ENCODE peak calls at places on chromosomes 11 and 22, in four cellular contexts. P is H54, W is stomach, L is adrenal gland. A is an unnamed sample.

GRCh38 chr11:48148749-48149148 is 67.9 kb upstream of the OR4B1 start:
- DNase-seq in L (no peak), W (no peak), P (no peak), A (no peak)

GRCh38 chr22:41001722-41002122 is 50.5 kb downstream of the RBX1 start:
- DNase-seq in P (peak), W (no peak), L (no peak), A (no peak)

GRCh38 chr22:36134167-36134566 is 26.4 kb downstream of the APOL3 start:
- DNase-seq in P (no peak), L (no peak), W (no peak), A (no peak)

GRCh38 chr11:76598426-76598839 is 72.1 kb downstream of the LRRC32 start:
- DNase-seq in P (no peak), W (no peak), L (no peak), A (peak)

GRCh38 chr11:41309716-41310115 is 149.7 kb downstream of the LRRC4C start:
- DNase-seq in L (no peak), W (no peak), P (no peak), A (no peak)

GRCh38 chr11:129836979-129837378 is 21.3 kb downstream of the TMEM45B start:
- DNase-seq in L (no peak), W (no peak), P (no peak), A (no peak)

GRCh38 chr11:97414801-97415200 is 1025.0 kb downstream of the JRKL start:
- DNase-seq in W (no peak), L (no peak), P (no peak), A (no peak)

GRCh38 chr11:71284525-71285092 is 32.2 kb upstream of the SHANK2 start:
- DNase-seq in L (no peak), P (no peak), W (peak), A (no peak)

GRCh38 chr11:86499723-86500129 is 125.0 kb downstream of the CCDC81 start:
- DNase-seq in W (peak), P (no peak), L (no peak), A (no peak)

GRCh38 chr11:86500500-86501170 is 125.9 kb downstream of the CCDC81 start:
- DNase-seq in P (no peak), L (no peak), W (no peak), A (no peak)

GRCh38 chr11:86497836-86498235 is 123.1 kb downstream of the CCDC81 start:
- DNase-seq in W (no peak), L (no peak), P (no peak), A (no peak)

GRCh38 chr11:86502137-86502536 is 127.5 kb downstream of the CCDC81 start:
- DNase-seq in P (no peak), L (no peak), W (no peak), A (no peak)

GRCh38 chr11:86503131-86503530 is 128.4 kb downstream of the CCDC81 start:
- DNase-seq in L (no peak), W (no peak), P (no peak), A (no peak)
- TF ChIP-seq POLR2A in L (no peak), W (no peak), P (no peak), A (no peak)

DNA sequence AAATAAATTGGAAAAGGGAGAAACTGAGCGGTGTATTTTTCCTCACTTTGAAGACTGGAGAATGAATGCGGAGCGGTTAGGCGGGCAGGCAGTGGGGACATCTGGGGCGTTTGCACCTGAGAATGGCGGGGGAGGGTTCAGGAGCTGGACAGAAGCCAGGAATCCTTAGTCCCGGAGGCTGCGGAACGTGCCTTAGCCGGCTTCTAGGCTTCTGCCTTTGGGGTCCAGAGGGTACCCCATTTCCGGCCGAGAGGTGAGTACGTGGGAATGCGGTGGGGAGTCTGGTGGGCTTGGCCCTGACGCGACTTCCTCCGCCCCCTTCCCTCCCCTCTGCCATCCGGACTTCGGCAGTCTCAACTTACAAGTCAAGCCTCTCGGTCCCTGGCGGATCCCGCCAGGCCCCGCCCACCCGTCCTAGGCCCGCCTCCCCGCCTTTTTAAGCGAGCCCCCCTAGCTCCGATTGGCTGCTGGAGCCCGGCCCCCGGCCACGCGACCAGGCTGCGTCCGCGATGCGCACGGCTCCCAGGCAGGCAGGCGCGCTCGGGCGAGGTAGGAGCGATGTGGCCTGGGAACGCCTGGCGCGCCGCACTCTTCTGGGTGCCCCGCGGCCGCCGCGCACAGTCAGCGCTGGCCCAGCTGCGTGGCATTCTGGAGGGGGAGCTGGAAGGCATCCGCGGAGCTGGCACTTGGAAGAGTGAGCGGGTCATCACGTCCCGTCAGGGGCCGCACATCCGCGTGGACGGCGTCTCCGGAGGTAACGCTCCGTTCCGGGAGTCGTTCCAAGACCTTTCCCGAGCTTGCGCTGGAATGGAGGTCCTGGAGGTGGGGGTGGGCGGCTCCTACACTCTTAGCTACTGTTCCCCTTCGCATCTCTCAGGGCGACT is at the start of gene GCAT:
- DNase-seq in W (peak), L (peak), P (peak), A (peak)
- TF ChIP-seq POLR2A in W (no peak), L (peak), P (peak), A (peak)

DNA sequence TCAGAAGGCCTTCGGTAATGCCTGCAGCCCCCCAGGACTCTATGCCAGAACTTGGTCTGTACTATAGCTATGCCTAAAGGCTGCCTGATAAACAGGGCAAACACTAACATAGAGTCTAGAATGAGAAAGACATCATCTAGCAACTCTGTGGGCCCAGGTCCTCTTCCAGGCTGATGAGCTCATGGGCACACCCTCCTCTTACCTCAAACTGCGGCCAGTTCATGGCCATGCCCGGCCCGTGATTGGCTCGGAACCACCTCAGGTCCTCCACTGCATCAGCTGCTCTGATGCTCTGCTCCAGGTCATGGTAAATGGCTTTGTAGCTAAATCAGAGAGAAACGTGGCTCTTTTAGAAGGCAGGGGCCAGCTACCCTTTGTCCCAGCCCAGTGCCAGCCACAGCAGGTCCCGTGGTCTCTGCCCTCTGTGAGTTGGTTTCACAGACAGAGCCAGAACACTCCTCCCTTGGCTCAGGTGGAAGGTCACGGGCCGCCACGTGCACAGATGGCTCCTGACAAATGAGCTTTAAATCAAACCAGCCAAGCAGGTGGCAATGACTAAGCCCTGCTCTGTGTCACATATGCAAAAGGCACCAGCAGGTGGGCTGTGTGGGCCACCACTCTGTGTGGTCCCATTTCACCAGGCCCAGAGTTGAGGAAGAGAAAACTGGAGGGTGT is 25.0 kb upstream of the ARFGAP3 start:
- DNase-seq in P (no peak), L (peak), W (peak), A (no peak)
- TF ChIP-seq POLR2A in P (no peak), L (peak), W (no peak), A (no peak)

DNA sequence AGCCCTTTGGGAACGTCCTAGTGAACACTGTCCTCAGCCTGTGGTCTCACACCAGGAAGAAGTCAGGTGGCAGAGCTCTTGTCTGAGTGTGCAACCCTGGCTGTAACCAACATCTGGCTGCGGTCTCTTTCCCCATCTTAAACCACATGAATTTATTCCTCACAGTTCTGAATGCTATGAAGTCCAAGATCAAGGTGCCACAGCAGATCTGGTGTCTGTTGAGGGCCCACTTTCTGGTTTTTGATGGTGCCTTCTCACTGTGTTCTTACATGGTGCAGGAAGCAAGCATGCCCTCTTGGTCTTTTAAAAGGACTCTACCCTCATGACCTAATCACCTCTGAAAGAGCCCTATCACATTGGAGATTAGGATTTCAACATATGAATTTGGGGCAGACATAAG is 2.7 kb downstream of the UPB1 start:
- DNase-seq in P (no peak), L (no peak), W (no peak), A (no peak)
- TF ChIP-seq POLR2A in P (no peak), L (no peak), W (no peak), A (no peak)

DNA sequence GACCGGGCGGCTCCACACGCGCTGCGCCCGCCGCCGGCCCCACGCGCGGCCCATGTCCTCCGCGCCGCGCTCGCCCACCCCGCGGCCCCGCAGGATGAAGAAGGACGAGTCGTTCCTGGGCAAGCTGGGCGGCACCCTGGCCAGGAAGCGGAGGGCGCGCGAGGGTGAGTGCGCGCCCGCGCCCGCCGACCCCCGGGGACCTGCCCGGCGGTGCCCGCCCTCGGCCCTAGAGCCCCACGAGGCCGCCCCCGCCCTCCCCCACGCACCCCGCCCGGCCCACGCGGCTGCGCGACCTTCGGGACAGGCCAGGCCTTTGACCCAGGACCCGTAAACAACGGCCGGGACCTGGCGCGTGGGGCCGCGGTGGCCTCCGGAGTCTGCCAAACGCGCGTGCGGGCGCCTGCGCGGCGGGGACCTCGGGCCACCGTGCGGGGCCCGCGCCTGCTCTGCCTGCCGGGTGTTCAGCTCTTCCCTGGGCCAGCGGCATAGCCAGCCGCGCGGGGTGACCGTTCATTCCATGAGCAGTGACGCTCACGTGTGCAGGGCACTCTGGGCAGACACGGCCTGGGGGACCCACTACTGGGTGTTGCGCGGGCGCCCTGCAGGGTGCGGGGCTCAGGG is at the start of gene PARVB:
- DNase-seq in L (peak), W (no peak), P (no peak), A (peak)
- TF ChIP-seq POLR2A in L (peak), W (no peak), P (no peak), A (no peak)

DNA sequence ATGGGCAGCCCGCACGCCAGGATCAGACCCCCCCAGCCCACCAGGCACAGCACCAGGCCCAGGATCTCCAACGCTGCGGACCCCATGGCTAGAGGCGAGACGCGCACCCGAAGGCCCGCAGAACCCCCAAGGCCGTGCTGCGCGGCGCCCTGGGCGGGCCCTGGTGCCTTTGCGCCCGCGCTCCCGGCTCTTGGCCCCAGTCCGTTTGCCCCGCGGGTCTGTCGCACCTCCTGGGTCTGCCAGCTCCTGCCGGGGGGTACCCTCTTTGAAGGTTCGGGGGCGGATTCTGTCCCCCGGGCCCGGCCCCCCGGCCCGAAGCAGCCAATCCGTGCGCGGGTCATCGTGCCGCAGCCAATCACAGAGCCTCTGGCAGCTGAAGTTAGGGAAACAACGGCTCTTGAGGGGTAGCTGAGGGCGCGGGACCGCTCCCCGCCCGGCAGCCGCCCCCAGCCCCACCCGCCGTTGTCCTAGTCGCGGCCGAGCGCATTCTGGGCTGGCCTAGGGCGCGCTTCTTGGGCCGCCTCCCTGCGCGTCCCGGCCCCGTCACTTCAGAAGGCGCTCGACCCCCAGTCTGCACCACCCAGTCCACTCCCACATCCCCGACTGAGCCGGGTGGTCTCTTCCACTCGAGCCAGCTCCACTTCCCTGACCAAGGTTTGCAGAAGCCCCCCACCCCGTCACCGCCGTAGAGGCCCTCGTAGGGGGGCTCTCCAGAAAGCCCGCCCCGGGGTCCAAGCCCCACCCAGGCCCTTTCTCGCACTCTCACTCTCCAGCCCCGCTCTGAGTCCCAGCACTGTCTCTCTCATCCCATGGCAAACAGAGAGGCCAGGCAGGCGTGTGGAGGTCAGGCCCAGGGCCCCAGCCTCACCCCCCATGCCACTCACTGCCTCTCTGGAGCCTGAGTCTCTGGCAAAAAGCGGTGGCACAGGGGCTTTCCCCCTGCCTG is at the start of gene CLDN5:
- DNase-seq in W (no peak), L (peak), P (no peak), A (peak)
- TF ChIP-seq POLR2A in W (no peak), L (no peak), P (no peak), A (peak)

DNA sequence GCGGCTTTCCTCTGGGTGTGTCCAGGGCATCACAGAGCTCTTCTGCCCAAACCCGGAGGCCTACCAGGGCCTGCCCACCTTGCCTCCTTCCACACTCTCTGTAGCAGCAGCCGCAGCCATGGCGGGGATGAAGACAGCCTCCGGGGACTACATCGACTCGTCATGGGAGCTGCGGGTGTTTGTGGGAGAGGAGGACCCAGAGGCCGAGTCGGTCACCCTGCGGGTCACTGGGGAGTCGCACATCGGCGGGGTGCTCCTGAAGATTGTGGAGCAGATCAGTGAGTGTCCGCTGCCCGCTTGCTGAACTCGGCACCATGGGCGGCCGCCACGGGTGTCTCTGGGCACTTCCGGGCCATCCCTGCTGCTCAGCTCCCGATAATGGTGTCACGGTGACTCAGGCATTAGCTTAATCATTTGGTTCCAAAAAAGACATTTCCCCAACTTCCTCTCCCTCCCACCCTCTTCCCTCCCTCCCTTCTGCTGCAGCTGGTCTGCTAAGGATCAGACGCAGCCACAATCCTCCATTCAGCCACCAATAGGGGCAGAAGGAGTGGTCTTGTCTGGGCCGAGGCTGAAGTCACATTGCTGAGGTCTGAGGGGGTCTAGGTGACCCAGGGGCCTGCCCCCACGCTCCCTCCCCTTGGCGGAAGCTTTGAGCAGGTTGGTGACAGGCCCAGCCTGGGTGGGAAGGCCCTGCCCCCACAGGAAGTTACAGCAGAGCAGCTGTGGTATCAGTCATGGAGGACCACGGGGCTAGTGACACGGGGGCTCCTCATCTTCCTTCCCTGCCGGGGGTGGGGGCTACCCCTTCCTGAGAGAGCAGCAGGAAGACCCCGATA is 945 bp downstream of the FERMT3 start:
- DNase-seq in W (peak), L (no peak), P (peak), A (peak)
- TF ChIP-seq POLR2A in W (no peak), L (peak), P (peak), A (no peak)

DNA sequence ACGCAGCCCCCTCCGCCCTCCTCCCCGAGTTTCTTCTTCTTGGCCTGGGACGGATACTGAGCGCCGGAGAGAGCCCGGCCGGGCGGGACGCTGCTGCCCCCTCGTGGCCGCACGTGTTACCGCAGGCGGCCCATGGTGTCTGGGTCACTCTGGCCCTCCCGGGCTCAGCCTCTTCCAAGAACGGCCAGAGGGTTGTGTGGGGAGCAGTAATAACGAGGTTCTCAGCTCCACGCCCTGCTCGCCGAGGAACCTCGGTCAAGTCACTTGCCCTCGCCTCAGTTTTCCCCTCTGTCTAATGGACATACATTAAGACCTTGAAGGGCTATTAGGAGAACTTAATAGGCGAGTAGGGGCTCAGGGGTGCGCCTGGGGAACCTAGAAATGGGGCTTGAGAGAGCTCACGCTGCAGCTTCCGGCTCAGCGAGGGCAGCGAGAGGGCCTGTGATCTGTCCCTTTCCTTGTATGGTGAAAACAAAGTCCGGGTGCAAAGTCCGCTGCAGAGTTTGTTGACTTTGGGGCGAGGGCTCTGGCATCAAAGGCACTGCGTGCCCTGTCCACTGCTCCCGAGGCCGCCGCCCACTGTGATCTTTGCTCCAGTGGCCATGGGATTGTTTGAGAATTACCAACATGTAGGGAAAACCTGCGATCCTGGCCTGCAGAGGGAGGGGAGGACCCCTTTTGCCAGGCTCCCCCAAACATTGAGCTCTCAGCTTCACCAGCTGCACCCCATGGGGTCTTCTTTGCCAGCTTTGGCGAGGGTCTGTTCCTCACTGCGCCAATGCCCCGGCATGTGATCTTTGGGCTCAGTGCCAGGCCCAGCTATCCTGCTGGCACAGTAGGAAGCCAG is 14.4 kb upstream of the LRP5 start:
- DNase-seq in P (peak), W (peak), L (peak), A (peak)
- TF ChIP-seq POLR2A in P (no peak), W (no peak), L (no peak), A (no peak)

GRCh38 chr11:61972796-61973602 is 5.6 kb upstream of the FTH1 start:
- DNase-seq in W (no peak), P (no peak), L (no peak), A (no peak)
- TF ChIP-seq POLR2A in W (no peak), P (no peak), L (no peak), A (peak)

A was measured in uterus.